ENCODE peak calls at places on chromosomes 11 and 22, in five cellular contexts. One of them, this sample, is unnamed. For H3K4me1 and H3K27me3, the result is how much of the 10 kb centered on the place peaks cover.

GRCh38 chr11:77884186-77884828 is 63.4 kb downstream of the AAMDC start:
- DNase-seq in ovary: no peak
- DNase-seq in IMR-90: peak
- DNase-seq in adrenal gland: no peak
- DNase-seq in heart left ventricle: no peak
- DNase-seq in this sample: peak

GRCh38 chr11:22703040-22703439 is 36.6 kb downstream of the GAS2 start:
- DNase-seq in IMR-90: peak
- DNase-seq in ovary: no peak
- DNase-seq in heart left ventricle: no peak
- DNase-seq in adrenal gland: no peak
- DNase-seq in this sample: peak

GRCh38 chr11:70557742-70558485 is 159.6 kb downstream of the CTTN start:
- DNase-seq in IMR-90: no peak
- DNase-seq in adrenal gland: no peak
- DNase-seq in heart left ventricle: no peak
- DNase-seq in ovary: no peak
- DNase-seq in this sample: no peak

GRCh38 chr11:75667831-75668507 is 869 bp downstream of the MAP6 start:
- DNase-seq in ovary: peak
- DNase-seq in adrenal gland: peak
- DNase-seq in heart left ventricle: peak
- DNase-seq in IMR-90: peak
- DNase-seq in this sample: peak

GRCh38 chr11:19849107-19849789 is 136.6 kb downstream of the NAV2 start:
- DNase-seq in heart left ventricle: peak
- DNase-seq in ovary: peak
- DNase-seq in adrenal gland: peak
- DNase-seq in IMR-90: peak
- DNase-seq in this sample: peak

GRCh38 chr22:50671641-50672040 is 982 bp upstream of the SHANK3 start:
- DNase-seq in adrenal gland: no peak
- DNase-seq in ovary: no peak
- DNase-seq in heart left ventricle: peak
- DNase-seq in IMR-90: no peak
- DNase-seq in this sample: no peak

GRCh38 chr11:78239781-78240180 is 51.1 kb downstream of the USP35 start:
- DNase-seq in adrenal gland: no peak
- DNase-seq in IMR-90: no peak
- DNase-seq in ovary: no peak
- DNase-seq in heart left ventricle: no peak
- DNase-seq in this sample: no peak

GRCh38 chr11:34468209-34468841 is 29.6 kb downstream of the CAT start:
- DNase-seq in heart left ventricle: no peak
- DNase-seq in ovary: no peak
- DNase-seq in adrenal gland: peak
- DNase-seq in IMR-90: peak
- DNase-seq in this sample: no peak

GRCh38 chr11:15493921-15494630 is 379.4 kb downstream of the INSC start:
- DNase-seq in IMR-90: no peak
- DNase-seq in adrenal gland: no peak
- DNase-seq in heart left ventricle: no peak
- DNase-seq in ovary: no peak
- DNase-seq in this sample: no peak

GRCh38 chr11:124934862-124935547 is 842 bp downstream of the HEPACAM start:
- DNase-seq in heart left ventricle: no peak
- DNase-seq in IMR-90: peak
- DNase-seq in ovary: no peak
- DNase-seq in adrenal gland: no peak
- DNase-seq in this sample: no peak

GRCh38 chr11:128757235-128757711 is 63.4 kb downstream of the FLI1 start:
- DNase-seq in IMR-90: peak
- DNase-seq in heart left ventricle: peak
- DNase-seq in ovary: no peak
- DNase-seq in adrenal gland: peak
- DNase-seq in this sample: peak

GRCh38 chr22:49971232-49972162 is 10.9 kb downstream of the PIM3 start:
- DNase-seq in IMR-90: no peak
- DNase-seq in adrenal gland: peak
- DNase-seq in heart left ventricle: peak
- DNase-seq in ovary: peak
- DNase-seq in this sample: peak

GRCh38 chr11:117256573-117256972 is 24.1 kb downstream of the RNF214 start:
- DNase-seq in IMR-90: peak
- DNase-seq in ovary: no peak
- DNase-seq in adrenal gland: no peak
- DNase-seq in heart left ventricle: no peak
- DNase-seq in this sample: peak

GRCh38 chr11:2551131-2551530 is 106.3 kb downstream of the KCNQ1 start:
- DNase-seq in adrenal gland: peak
- DNase-seq in heart left ventricle: no peak
- DNase-seq in IMR-90: no peak
- DNase-seq in ovary: peak
- DNase-seq in this sample: no peak

GRCh38 chr22:19959043-19959586 is 17.5 kb upstream of the TXNRD2 start:
- DNase-seq in adrenal gland: peak
- DNase-seq in IMR-90: peak
- DNase-seq in heart left ventricle: peak
- DNase-seq in ovary: peak
- DNase-seq in this sample: peak

GRCh38 chr11:13114566-13115465 is 105.7 kb downstream of the RASSF10 start:
- DNase-seq in IMR-90: no peak
- DNase-seq in heart left ventricle: no peak
- DNase-seq in ovary: no peak
- DNase-seq in adrenal gland: no peak
- DNase-seq in this sample: no peak
- TF ChIP-seq CTCF in IMR-90: no peak
- TF ChIP-seq CTCF in heart left ventricle: no peak
- TF ChIP-seq CTCF in ovary: no peak
- TF ChIP-seq CTCF in adrenal gland: no peak
- TF ChIP-seq CTCF in this sample: no peak

DNA sequence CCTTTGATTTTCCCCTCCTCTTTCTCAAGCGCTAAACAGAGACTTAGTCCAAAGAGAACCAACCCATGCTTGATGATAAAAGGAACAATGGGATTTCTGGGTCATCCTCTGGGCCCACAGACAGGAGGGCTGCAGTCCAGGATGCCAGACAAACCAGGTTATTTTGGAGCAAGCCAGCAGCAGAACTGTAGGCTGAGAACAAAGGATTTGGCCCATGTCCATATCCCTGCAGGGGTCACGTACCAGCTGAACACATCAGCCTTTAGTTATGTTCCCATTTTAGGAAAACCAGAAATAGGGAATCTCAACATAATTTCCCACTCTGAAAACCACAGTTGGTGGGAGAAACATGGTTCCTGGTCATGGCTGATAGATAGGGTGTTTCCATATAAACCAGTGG is 533.6 kb upstream of the CADM1 start:
- DNase-seq in heart left ventricle: no peak
- DNase-seq in ovary: no peak
- DNase-seq in adrenal gland: no peak
- DNase-seq in IMR-90: no peak
- DNase-seq in this sample: no peak
- H3K4me1 ChIP-seq in heart left ventricle: under half
- H3K4me1 ChIP-seq in ovary: under half
- H3K4me1 ChIP-seq in adrenal gland: under half
- H3K4me1 ChIP-seq in IMR-90: under half
- H3K4me1 ChIP-seq in this sample: under half

GRCh38 chr11:8242480-8243280 is 21.0 kb downstream of the LMO1 start:
- DNase-seq in adrenal gland: no peak
- DNase-seq in IMR-90: no peak
- DNase-seq in ovary: no peak
- DNase-seq in heart left ventricle: no peak
- DNase-seq in this sample: no peak
- H3K27me3 ChIP-seq in adrenal gland: under half
- H3K27me3 ChIP-seq in IMR-90: under half
- H3K27me3 ChIP-seq in ovary: under half
- H3K27me3 ChIP-seq in heart left ventricle: under half
- H3K27me3 ChIP-seq in this sample: under half

DNA sequence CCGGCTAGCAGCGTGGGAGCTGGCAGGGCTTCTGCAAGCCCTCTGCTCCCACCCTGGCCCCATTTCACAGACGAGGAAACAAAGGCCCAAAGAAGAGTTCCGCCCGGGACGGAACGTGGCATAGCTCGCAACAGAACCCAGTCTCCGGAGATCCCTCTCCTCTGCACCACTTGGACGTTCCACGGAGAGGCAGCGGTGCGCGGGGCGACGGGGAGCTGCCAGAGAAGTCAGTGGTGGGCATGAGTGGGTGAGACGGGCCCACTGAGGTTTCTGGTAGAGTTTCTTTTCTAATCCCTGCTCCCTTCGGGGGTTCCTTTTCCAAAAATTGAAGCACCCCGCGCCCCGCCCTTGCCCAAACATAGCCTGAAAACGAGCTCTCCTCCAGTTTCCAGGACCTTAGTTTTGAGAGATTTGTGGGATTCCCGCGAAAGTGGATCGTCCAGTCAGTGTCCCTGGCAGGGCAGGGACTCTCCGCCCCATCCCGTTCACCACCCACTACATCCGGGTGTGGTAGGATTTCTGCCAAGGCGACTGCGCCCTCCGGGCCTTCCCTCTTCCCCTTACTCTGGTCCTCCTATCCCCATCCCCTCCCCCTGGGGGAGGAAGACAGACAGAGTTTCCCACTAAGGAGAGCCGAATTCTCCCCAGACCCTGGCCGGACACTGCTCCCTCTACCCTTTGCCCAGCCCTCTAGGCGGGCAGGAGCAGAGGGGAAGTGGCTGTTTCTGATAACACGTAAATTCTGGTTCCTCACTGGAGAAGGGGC is 764 bp upstream of the NECTIN1 start:
- DNase-seq in adrenal gland: peak
- DNase-seq in ovary: peak
- DNase-seq in IMR-90: peak
- DNase-seq in heart left ventricle: peak
- DNase-seq in this sample: peak
- TF ChIP-seq CTCF in adrenal gland: no peak
- TF ChIP-seq CTCF in ovary: no peak
- TF ChIP-seq CTCF in IMR-90: no peak
- TF ChIP-seq CTCF in heart left ventricle: peak
- TF ChIP-seq CTCF in this sample: no peak

GRCh38 chr22:48371391-48371790 is 1456.3 kb downstream of the BRD1 start:
- DNase-seq in IMR-90: no peak
- DNase-seq in ovary: no peak
- DNase-seq in adrenal gland: no peak
- DNase-seq in heart left ventricle: no peak
- DNase-seq in this sample: no peak

GRCh38 chr22:48369789-48370507 is 1457.7 kb downstream of the BRD1 start:
- DNase-seq in ovary: peak
- DNase-seq in IMR-90: no peak
- DNase-seq in adrenal gland: no peak
- DNase-seq in heart left ventricle: no peak
- DNase-seq in this sample: no peak

GRCh38 chr22:48373626-48374173 is 1454.0 kb downstream of the BRD1 start:
- DNase-seq in ovary: no peak
- DNase-seq in IMR-90: no peak
- DNase-seq in adrenal gland: no peak
- DNase-seq in heart left ventricle: no peak
- DNase-seq in this sample: no peak

GRCh38 chr22:48370508-48371325 is 1457.0 kb downstream of the BRD1 start:
- DNase-seq in IMR-90: no peak
- DNase-seq in heart left ventricle: no peak
- DNase-seq in adrenal gland: no peak
- DNase-seq in ovary: no peak
- DNase-seq in this sample: no peak

DNA sequence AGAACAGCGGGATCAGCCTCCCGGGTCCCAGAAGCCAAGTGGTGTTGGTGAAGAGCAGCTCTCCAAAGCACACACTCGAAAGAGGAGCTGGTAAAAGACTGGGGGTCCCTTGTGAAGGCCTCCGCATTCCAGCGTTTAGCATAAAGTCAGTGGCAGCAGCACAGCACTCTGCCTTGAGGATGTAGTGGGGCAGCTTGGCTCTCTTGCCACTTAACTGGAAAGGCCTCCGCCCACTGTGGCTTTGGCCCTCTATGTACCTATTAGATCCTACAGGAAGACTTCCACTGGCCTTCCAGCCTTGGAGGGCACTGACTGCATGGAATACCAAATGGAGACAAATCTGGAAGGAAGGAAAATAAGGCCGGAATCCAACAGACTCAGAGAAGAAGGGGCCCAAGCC is 1455.3 kb downstream of the BRD1 start:
- DNase-seq in heart left ventricle: no peak
- DNase-seq in IMR-90: no peak
- DNase-seq in ovary: no peak
- DNase-seq in adrenal gland: no peak
- DNase-seq in this sample: no peak
- H3K4me1 ChIP-seq in heart left ventricle: under half
- H3K4me1 ChIP-seq in IMR-90: under half
- H3K4me1 ChIP-seq in ovary: under half
- H3K4me1 ChIP-seq in adrenal gland: under half
- H3K4me1 ChIP-seq in this sample: under half

DNA sequence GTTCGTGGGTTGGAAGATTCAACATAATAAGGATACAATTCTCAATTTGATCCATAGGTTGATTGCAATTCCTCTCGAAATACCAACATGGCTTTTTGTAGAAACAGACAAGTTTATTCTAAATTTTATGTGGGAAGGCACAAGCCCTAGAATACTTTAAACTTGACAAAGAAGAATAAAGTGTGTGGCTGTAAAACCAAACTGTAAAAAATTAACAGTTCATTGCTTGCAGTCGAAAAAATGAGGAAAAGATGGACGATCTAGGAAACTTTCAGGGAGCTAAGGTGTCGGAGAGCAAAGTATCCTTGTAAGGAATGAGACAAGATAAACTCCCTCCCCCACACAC is 1.0 kb upstream of the GLB1L3 start:
- DNase-seq in ovary: no peak
- DNase-seq in heart left ventricle: no peak
- DNase-seq in IMR-90: no peak
- DNase-seq in adrenal gland: no peak
- DNase-seq in this sample: no peak
- H3K27me3 ChIP-seq in ovary: under half
- H3K27me3 ChIP-seq in heart left ventricle: half or more
- H3K27me3 ChIP-seq in IMR-90: half or more
- H3K27me3 ChIP-seq in adrenal gland: half or more
- H3K27me3 ChIP-seq in this sample: half or more

GRCh38 chr22:39528681-39529486 is 3.7 kb downstream of the RPS19BP1 start:
- DNase-seq in IMR-90: peak
- DNase-seq in ovary: peak
- DNase-seq in adrenal gland: peak
- DNase-seq in heart left ventricle: peak
- DNase-seq in this sample: peak
- TF ChIP-seq CTCF in IMR-90: peak
- TF ChIP-seq CTCF in ovary: peak
- TF ChIP-seq CTCF in adrenal gland: peak
- TF ChIP-seq CTCF in heart left ventricle: peak
- TF ChIP-seq CTCF in this sample: peak

GRCh38 chr11:111298466-111299110 is at the start of gene POU2AF3:
- DNase-seq in heart left ventricle: peak
- DNase-seq in adrenal gland: no peak
- DNase-seq in IMR-90: no peak
- DNase-seq in ovary: no peak
- DNase-seq in this sample: no peak
- H3K4me1 ChIP-seq in heart left ventricle: under half
- H3K4me1 ChIP-seq in adrenal gland: under half
- H3K4me1 ChIP-seq in IMR-90: under half
- H3K4me1 ChIP-seq in ovary: under half
- H3K4me1 ChIP-seq in this sample: under half

This sample was measured in cardiac muscle cell.